ENCODE peak calls at places on chromosomes 12 and 14, in seven cellular contexts. S is kidney epithelial cell, Q is endodermal cell, U is neural progenitor cell, W is tibial nerve, T is endothelial cell of umbilical vein, H is psoas muscle. Y is an unnamed sample.
A peak's percentile ranks its signal among the peaks of the same experiment; 100 is the strongest.

GRCh38 chr12:101570022-101570421 is 24.7 kb upstream of the MYBPC1 start:
- DNase-seq in S (no peak), Q (no peak), U (peak; percentile 12), W (no peak), T (peak; percentile 10), H (no peak), Y (no peak)

GRCh38 chr12:47750916-47751470 is 7.7 kb downstream of the RAPGEF3 start:
- DNase-seq in S (no peak), Q (no peak), U (no peak), W (no peak), T (no peak), H (no peak), Y (no peak)

GRCh38 chr14:95481391-95482022 is 34.9 kb downstream of the SYNE3 start:
- DNase-seq in S (no peak), Q (no peak), U (no peak), W (no peak), T (no peak), H (peak; percentile 51), Y (no peak)

GRCh38 chr12:4323400-4323799 is 2.4 kb downstream of the TIGAR start:
- DNase-seq in S (no peak), Q (no peak), U (no peak), W (no peak), T (no peak), H (no peak), Y (no peak)

GRCh38 chr12:31118831-31119530 is 45.3 kb downstream of the DDX11 start:
- DNase-seq in S (no peak), Q (peak; percentile 92), U (peak; percentile 87), W (no peak), T (no peak), H (no peak), Y (no peak)

GRCh38 chr14:100825691-100826331 is at the start of gene MEG3:
- DNase-seq in S (no peak), Q (no peak), U (no peak), W (peak; percentile 19), T (peak; percentile 80), H (peak; percentile 75), Y (peak; percentile 72)

GRCh38 chr12:113348849-113349536 is 9.4 kb upstream of the PLBD2 start:
- DNase-seq in S (no peak), Q (peak; percentile 81), U (peak; percentile 24), W (no peak), T (no peak), H (no peak), Y (no peak)

GRCh38 chr14:30194769-30195168 is 267.1 kb upstream of the PRKD1 start:
- DNase-seq in S (peak; percentile 34), Q (no peak), U (no peak), W (no peak), T (no peak), H (no peak), Y (peak; percentile 42)

GRCh38 chr12:46711756-46712155 is 114.0 kb downstream of the SLC38A4 start:
- DNase-seq in S (no peak), Q (no peak), U (no peak), W (no peak), T (no peak), H (no peak), Y (no peak)

GRCh38 chr12:91551927-91552326 is 369.3 kb upstream of the DCN start:
- DNase-seq in S (no peak), Q (no peak), U (no peak), W (no peak), T (no peak), H (no peak), Y (no peak)

GRCh38 chr14:93049295-93049694 is 66.4 kb downstream of the ITPK1 start:
- DNase-seq in S (no peak), Q (no peak), U (no peak), W (no peak), T (peak; percentile 33), H (no peak), Y (no peak)

GRCh38 chr12:94172031-94172430 is 23.7 kb downstream of the PLXNC1 start:
- DNase-seq in S (no peak), Q (no peak), U (peak; percentile 70), W (no peak), T (no peak), H (no peak), Y (no peak)

GRCh38 chr12:23760495-23760894 is 189.0 kb downstream of the SOX5 start:
- DNase-seq in S (no peak), Q (peak; percentile 71), U (peak; percentile 72), W (no peak), T (no peak), H (no peak), Y (no peak)

GRCh38 chr12:130468700-130469245 is 131.1 kb downstream of the PIWIL1 start:
- DNase-seq in S (no peak), Q (no peak), U (no peak), W (no peak), T (no peak), H (peak; percentile 17), Y (no peak)

GRCh38 chr12:56864318-56864717 is 69.9 kb downstream of the SDR9C7 start:
- DNase-seq in S (no peak), Q (no peak), U (no peak), W (no peak), T (no peak), H (no peak), Y (no peak)

GRCh38 chr12:52121848-52122838 is 42.6 kb downstream of the SMIM41 start:
- DNase-seq in S (no peak), Q (peak; percentile 95), U (peak; percentile 85), W (no peak), T (peak; percentile 33), H (peak; percentile 82), Y (no peak)

GRCh38 chr12:14651371-14651770 is 45.0 kb downstream of the GUCY2C start:
- DNase-seq in S (no peak), Q (no peak), U (no peak), W (no peak), T (no peak), H (no peak), Y (no peak)

GRCh38 chr12:89450922-89451321 is 73.7 kb downstream of the GALNT4 start:
- DNase-seq in S (no peak), Q (no peak), U (peak; percentile 44), W (no peak), T (peak; percentile 78), H (no peak), Y (no peak)

GRCh38 chr14:36035675-36036074 is 140.8 kb downstream of the PTCSC3 start:
- DNase-seq in S (no peak), Q (no peak), U (no peak), W (no peak), T (no peak), H (no peak), Y (no peak)

GRCh38 chr12:51127050-51127729 is 43.8 kb upstream of the CSRNP2 start:
- DNase-seq in S (no peak), Q (no peak), U (no peak), W (no peak), T (no peak), H (no peak), Y (no peak)

GRCh38 chr14:35940291-35940690 is 114.2 kb downstream of the BRMS1L start:
- DNase-seq in S (no peak), Q (no peak), U (no peak), W (no peak), T (no peak), H (no peak), Y (no peak)

GRCh38 chr12:60308366-60309000 is 712.7 kb downstream of the SLC16A7 start:
- DNase-seq in S (no peak), Q (no peak), U (no peak), W (no peak), T (no peak), H (no peak), Y (no peak)

GRCh38 chr12:58189030-58189429 is 247.7 kb downstream of the ATP23 start:
- DNase-seq in S (no peak), Q (no peak), U (no peak), W (no peak), T (no peak), H (no peak), Y (no peak)

GRCh38 chr14:93018401-93018800 is 95.5 kb downstream of the CHGA start:
- DNase-seq in S (no peak), Q (no peak), U (no peak), W (no peak), T (no peak), H (no peak), Y (no peak)

GRCh38 chr14:85142982-85143381 is 387.0 kb upstream of the FLRT2 start:
- DNase-seq in S (no peak), Q (no peak), U (no peak), W (no peak), T (no peak), H (no peak), Y (no peak)

GRCh38 chr12:109650808-109651207 is 62.8 kb upstream of the FAM222A start:
- DNase-seq in S (no peak), Q (no peak), U (no peak), W (no peak), T (no peak), H (no peak), Y (no peak)

GRCh38 chr12:123139926-123140674 is 10.8 kb downstream of the PITPNM2 start:
- DNase-seq in S (no peak), Q (peak; percentile 69), U (peak; percentile 49), W (no peak), T (peak; percentile 24), H (no peak), Y (no peak)

DNA sequence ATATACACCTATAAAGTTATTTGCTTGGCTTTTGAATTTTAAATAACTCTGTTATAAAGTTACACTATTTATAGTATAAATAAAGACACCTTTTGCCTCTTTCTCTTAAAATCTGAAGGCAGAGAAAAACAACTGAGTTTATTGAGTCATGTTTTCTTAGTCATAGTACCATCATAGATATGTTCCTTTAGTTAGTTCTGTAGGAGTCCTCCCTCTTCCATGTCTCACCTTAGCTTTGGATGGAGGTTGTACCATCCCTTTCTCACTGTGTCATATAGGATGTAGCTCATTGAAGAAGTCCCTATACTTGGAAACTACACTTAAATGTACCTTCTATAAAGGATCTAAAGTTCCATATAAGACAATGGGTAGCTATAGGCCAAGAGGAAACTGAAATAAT is 39.7 kb upstream of the TSPAN8 start:
- DNase-seq in S (no peak), Q (no peak), U (no peak), W (no peak), T (no peak), H (no peak), Y (no peak)
- H3K36me3 ChIP-seq in S (no peaks in the 10 kb centered on the region), Q (no peaks in the 10 kb centered on the region), U (no peaks in the 10 kb centered on the region), W (no peaks in the 10 kb centered on the region), T (no peaks in the 10 kb centered on the region), H (no peaks in the 10 kb centered on the region), Y (no peaks in the 10 kb centered on the region)

DNA sequence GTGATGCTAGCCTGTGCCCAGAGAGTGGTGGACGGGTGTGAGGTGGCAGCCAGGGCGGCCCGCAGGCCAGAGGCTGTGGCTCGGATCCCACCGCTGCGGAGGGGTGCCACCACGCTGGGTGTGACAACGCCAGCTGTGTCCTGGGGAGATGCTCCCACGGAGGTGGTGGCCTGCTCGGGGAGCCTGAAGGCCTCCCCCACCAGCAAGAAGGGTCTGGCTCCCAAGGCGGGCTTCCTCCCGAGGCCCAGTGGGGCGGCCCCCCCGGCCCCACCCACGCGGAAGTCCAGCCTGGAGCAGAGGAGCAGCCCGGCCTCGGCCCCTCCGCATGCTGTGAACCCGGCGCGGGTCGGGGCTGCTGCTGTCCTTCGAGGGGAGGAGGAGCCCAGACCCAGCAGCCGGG is 38.2 kb downstream of the KIF26A start:
- DNase-seq in S (no peak), Q (no peak), U (no peak), W (no peak), T (no peak), H (no peak), Y (no peak)
- H3K36me3 ChIP-seq in S (no peaks in the 10 kb centered on the region), Q (no peaks in the 10 kb centered on the region), U (no peaks in the 10 kb centered on the region), W (peaks cover 77% of the 10 kb centered on the region), T (peaks cover 2% of the 10 kb centered on the region), H (no peaks in the 10 kb centered on the region), Y (no peaks in the 10 kb centered on the region)

GRCh38 chr12:132942611-132943010 is 13.5 kb downstream of the ZNF605 start:
- DNase-seq in S (no peak), Q (no peak), U (no peak), W (no peak), T (no peak), H (no peak), Y (peak; percentile 40)
- H3K36me3 ChIP-seq in S (peaks cover 9% of the 10 kb centered on the region), Q (peaks cover 54% of the 10 kb centered on the region), U (peaks cover 14% of the 10 kb centered on the region), W (peaks cover 81% of the 10 kb centered on the region), T (peaks cover 29% of the 10 kb centered on the region), H (peaks cover 34% of the 10 kb centered on the region), Y (no peaks in the 10 kb centered on the region)

GRCh38 chr14:22906073-22906472 is 12.9 kb downstream of the RBM23 start:
- DNase-seq in S (no peak), Q (no peak), U (no peak), W (no peak), T (no peak), H (no peak), Y (no peak)
- H3K36me3 ChIP-seq in S (peaks cover 4% of the 10 kb centered on the region), Q (peaks cover 84% of the 10 kb centered on the region), U (peaks cover 4% of the 10 kb centered on the region), W (peaks cover 100% of the 10 kb centered on the region), T (peaks cover 47% of the 10 kb centered on the region), H (peaks cover 13% of the 10 kb centered on the region), Y (peaks cover 81% of the 10 kb centered on the region)

Y was measured in SJSA1.